ENCODE peak calls at places on chromosomes 3 and 15, in ten cellular contexts. One of them, this sample, is unnamed. For H3K9me3, the result is how much of the 10 kb centered on the place peaks cover.

GRCh38 chr15:91867581-91868026 is 14.1 kb downstream of the SLCO3A1 start:
- DNase-seq in WERI-Rb-1: no peak
- DNase-seq in A549: peak
- DNase-seq in sigmoid colon: peak
- DNase-seq in HCT116: peak
- DNase-seq in AG04450: peak
- DNase-seq in neuronal stem cell: no peak
- DNase-seq in heart left ventricle: peak
- DNase-seq in breast epithelium: peak
- DNase-seq in RWPE2: peak
- DNase-seq in this sample: peak

GRCh38 chr3:114624676-114625181 is 330.9 kb downstream of the TIGIT start:
- DNase-seq in WERI-Rb-1: no peak
- DNase-seq in A549: peak
- DNase-seq in sigmoid colon: peak
- DNase-seq in HCT116: peak
- DNase-seq in AG04450: peak
- DNase-seq in neuronal stem cell: no peak
- DNase-seq in heart left ventricle: peak
- DNase-seq in breast epithelium: peak
- DNase-seq in RWPE2: peak
- DNase-seq in this sample: peak

GRCh38 chr3:106540743-106541142 is 671.9 kb upstream of the CBLB start:
- DNase-seq in WERI-Rb-1: no peak
- DNase-seq in A549: no peak
- DNase-seq in sigmoid colon: no peak
- DNase-seq in HCT116: no peak
- DNase-seq in AG04450: no peak
- DNase-seq in neuronal stem cell: no peak
- DNase-seq in heart left ventricle: no peak
- DNase-seq in breast epithelium: no peak
- DNase-seq in RWPE2: no peak
- DNase-seq in this sample: no peak

GRCh38 chr3:160319322-160319721 is 79.7 kb downstream of the IFT80 start:
- DNase-seq in WERI-Rb-1: no peak
- DNase-seq in A549: no peak
- DNase-seq in sigmoid colon: no peak
- DNase-seq in HCT116: no peak
- DNase-seq in AG04450: no peak
- DNase-seq in neuronal stem cell: no peak
- DNase-seq in heart left ventricle: no peak
- DNase-seq in breast epithelium: no peak
- DNase-seq in RWPE2: no peak
- DNase-seq in this sample: no peak

GRCh38 chr3:134445631-134446030 is 40.2 kb downstream of the ANAPC13 start:
- DNase-seq in WERI-Rb-1: no peak
- DNase-seq in A549: no peak
- DNase-seq in sigmoid colon: no peak
- DNase-seq in HCT116: no peak
- DNase-seq in AG04450: no peak
- DNase-seq in neuronal stem cell: no peak
- DNase-seq in heart left ventricle: peak
- DNase-seq in breast epithelium: no peak
- DNase-seq in RWPE2: no peak
- DNase-seq in this sample: peak

GRCh38 chr3:47034868-47035489 is 55.5 kb downstream of the NBEAL2 start:
- DNase-seq in WERI-Rb-1: no peak
- DNase-seq in A549: no peak
- DNase-seq in sigmoid colon: no peak
- DNase-seq in HCT116: no peak
- DNase-seq in AG04450: no peak
- DNase-seq in neuronal stem cell: no peak
- DNase-seq in heart left ventricle: no peak
- DNase-seq in breast epithelium: no peak
- DNase-seq in RWPE2: no peak
- DNase-seq in this sample: peak

GRCh38 chr3:160115387-160115786 is 109.8 kb upstream of the C3orf80 start:
- DNase-seq in WERI-Rb-1: no peak
- DNase-seq in A549: no peak
- DNase-seq in sigmoid colon: no peak
- DNase-seq in HCT116: no peak
- DNase-seq in AG04450: no peak
- DNase-seq in neuronal stem cell: no peak
- DNase-seq in heart left ventricle: no peak
- DNase-seq in breast epithelium: no peak
- DNase-seq in RWPE2: no peak
- DNase-seq in this sample: no peak

GRCh38 chr3:177679568-177680441 is 482.5 kb upstream of the TBL1XR1 start:
- DNase-seq in WERI-Rb-1: no peak
- DNase-seq in A549: no peak
- DNase-seq in sigmoid colon: no peak
- DNase-seq in HCT116: no peak
- DNase-seq in AG04450: no peak
- DNase-seq in neuronal stem cell: no peak
- DNase-seq in heart left ventricle: no peak
- DNase-seq in breast epithelium: no peak
- DNase-seq in RWPE2: no peak
- DNase-seq in this sample: no peak

GRCh38 chr3:111311709-111312235 is 230.2 kb upstream of the CD96 start:
- DNase-seq in WERI-Rb-1: no peak
- DNase-seq in A549: no peak
- DNase-seq in sigmoid colon: no peak
- DNase-seq in HCT116: no peak
- DNase-seq in AG04450: no peak
- DNase-seq in neuronal stem cell: no peak
- DNase-seq in heart left ventricle: no peak
- DNase-seq in breast epithelium: no peak
- DNase-seq in RWPE2: no peak
- DNase-seq in this sample: no peak

GRCh38 chr15:32060706-32061105 is 30.4 kb downstream of the CHRNA7 start:
- DNase-seq in WERI-Rb-1: no peak
- DNase-seq in A549: no peak
- DNase-seq in sigmoid colon: no peak
- DNase-seq in HCT116: no peak
- DNase-seq in AG04450: no peak
- DNase-seq in neuronal stem cell: no peak
- DNase-seq in heart left ventricle: no peak
- DNase-seq in breast epithelium: no peak
- DNase-seq in RWPE2: no peak
- DNase-seq in this sample: no peak

DNA sequence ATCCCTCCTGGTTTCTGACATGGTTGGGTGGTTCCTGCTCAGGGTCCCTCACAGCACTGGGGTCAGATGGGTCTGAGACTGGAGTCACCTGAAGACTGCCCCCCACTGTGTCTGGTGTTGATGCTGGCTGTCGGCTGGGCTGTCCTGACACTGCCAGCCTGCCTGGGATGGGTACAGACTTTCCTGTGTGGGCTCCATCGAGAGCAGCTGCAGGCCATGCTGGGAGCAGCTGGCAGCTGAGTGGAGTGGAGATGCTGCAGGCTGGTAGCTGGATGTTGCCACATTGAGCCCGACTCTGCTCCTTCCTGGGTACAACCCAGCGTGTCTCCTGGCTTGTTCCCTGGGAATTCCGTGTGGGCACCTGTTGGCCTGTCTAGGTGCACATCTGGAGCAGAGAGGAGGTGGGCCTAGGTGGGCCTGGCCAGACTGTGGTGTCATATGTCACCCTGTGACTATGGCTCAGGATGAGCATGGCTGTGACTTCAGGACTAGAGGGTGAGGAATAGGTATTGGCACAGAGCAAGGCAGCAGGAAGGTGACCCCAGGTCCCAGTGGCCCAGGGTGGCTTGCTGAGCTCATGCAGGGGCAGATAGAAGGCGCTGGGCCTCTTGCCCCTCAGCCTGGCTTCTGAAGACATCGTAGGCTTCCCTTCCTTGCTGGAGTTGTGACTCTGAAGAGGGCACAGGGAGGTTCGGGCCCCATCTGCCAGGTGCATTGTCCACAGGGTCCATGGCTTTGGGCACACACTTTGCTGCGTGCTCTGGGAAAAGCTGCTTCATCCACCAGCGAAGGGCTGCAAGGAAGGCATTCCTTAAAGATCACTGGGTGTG is 40.0 kb upstream of the PRR23E start:
- DNase-seq in WERI-Rb-1: no peak
- DNase-seq in A549: no peak
- DNase-seq in sigmoid colon: peak
- DNase-seq in HCT116: no peak
- DNase-seq in AG04450: no peak
- DNase-seq in neuronal stem cell: no peak
- DNase-seq in heart left ventricle: no peak
- DNase-seq in breast epithelium: no peak
- DNase-seq in RWPE2: no peak
- DNase-seq in this sample: no peak
- H3K9me3 ChIP-seq in WERI-Rb-1: under half
- H3K9me3 ChIP-seq in A549: under half
- H3K9me3 ChIP-seq in sigmoid colon: under half
- H3K9me3 ChIP-seq in HCT116: under half
- H3K9me3 ChIP-seq in AG04450: under half
- H3K9me3 ChIP-seq in neuronal stem cell: under half
- H3K9me3 ChIP-seq in heart left ventricle: under half
- H3K9me3 ChIP-seq in breast epithelium: under half
- H3K9me3 ChIP-seq in RWPE2: under half
- H3K9me3 ChIP-seq in this sample: under half

DNA sequence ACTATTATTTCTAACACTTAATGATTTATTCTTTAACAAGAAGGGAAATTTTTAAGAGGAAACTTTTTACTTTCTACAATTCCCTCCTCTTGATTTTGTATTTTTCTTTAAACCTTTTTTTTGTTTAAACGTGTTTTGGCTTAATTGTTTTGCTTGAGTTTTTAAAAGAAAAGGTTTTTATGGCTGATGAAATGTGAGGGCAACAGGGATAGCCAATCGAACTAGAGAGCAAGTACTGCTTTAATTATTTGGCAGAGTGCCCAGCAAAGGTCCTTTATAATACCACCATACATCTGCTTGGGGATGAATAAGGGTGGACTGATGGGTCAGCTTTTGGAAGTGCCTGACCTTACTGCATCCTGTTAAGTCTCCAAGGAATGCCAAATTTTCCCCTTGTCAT is 19.6 kb upstream of the MTHFS start:
- DNase-seq in WERI-Rb-1: no peak
- DNase-seq in A549: no peak
- DNase-seq in sigmoid colon: no peak
- DNase-seq in HCT116: no peak
- DNase-seq in AG04450: no peak
- DNase-seq in neuronal stem cell: no peak
- DNase-seq in heart left ventricle: no peak
- DNase-seq in breast epithelium: no peak
- DNase-seq in RWPE2: no peak
- DNase-seq in this sample: no peak
- H3K9me3 ChIP-seq in WERI-Rb-1: under half
- H3K9me3 ChIP-seq in A549: half or more
- H3K9me3 ChIP-seq in sigmoid colon: under half
- H3K9me3 ChIP-seq in HCT116: under half
- H3K9me3 ChIP-seq in AG04450: under half
- H3K9me3 ChIP-seq in neuronal stem cell: half or more
- H3K9me3 ChIP-seq in heart left ventricle: under half
- H3K9me3 ChIP-seq in breast epithelium: half or more
- H3K9me3 ChIP-seq in RWPE2: half or more
- H3K9me3 ChIP-seq in this sample: under half

DNA sequence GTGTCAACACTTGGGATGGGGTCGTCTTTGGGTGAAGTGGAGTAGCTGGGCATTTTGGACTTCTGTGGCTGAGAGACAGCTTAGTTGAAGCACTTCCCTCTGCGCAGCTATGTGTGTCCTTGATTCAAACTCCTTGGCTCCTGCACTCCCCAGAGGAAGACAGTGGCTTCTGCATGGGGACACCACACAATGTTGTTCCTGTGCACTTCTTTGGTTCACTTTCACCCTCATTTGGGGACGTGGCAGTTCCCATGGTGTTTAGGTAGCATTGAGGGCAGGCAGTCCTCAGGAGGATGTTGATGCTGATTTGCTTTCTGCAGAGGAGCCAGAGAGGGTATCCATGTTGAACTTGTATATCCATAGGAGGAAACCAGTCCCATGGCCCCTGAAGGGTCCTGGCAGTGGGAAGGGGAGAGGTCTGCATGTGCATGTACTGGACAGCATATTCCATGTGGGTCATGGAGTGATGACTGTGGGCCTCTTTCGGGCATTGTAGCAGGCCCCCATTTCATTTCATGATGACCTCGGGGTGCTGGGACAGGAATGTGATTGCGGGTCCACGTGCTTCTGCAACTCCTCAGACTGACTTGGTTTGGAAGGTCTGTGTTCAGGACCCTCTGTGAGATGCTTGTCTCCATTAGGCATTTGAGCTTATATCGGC is 135.4 kb downstream of the SNRPN start:
- DNase-seq in WERI-Rb-1: no peak
- DNase-seq in A549: no peak
- DNase-seq in sigmoid colon: no peak
- DNase-seq in HCT116: no peak
- DNase-seq in AG04450: no peak
- DNase-seq in neuronal stem cell: no peak
- DNase-seq in heart left ventricle: no peak
- DNase-seq in breast epithelium: no peak
- DNase-seq in RWPE2: peak
- DNase-seq in this sample: no peak
- H3K9me3 ChIP-seq in WERI-Rb-1: under half
- H3K9me3 ChIP-seq in A549: under half
- H3K9me3 ChIP-seq in sigmoid colon: half or more
- H3K9me3 ChIP-seq in HCT116: under half
- H3K9me3 ChIP-seq in AG04450: half or more
- H3K9me3 ChIP-seq in neuronal stem cell: half or more
- H3K9me3 ChIP-seq in heart left ventricle: under half
- H3K9me3 ChIP-seq in breast epithelium: half or more
- H3K9me3 ChIP-seq in RWPE2: under half
- H3K9me3 ChIP-seq in this sample: under half

GRCh38 chr3:32255345-32255744 is 16.9 kb downstream of the CMTM8 start:
- DNase-seq in WERI-Rb-1: no peak
- DNase-seq in A549: no peak
- DNase-seq in sigmoid colon: no peak
- DNase-seq in HCT116: no peak
- DNase-seq in AG04450: no peak
- DNase-seq in neuronal stem cell: no peak
- DNase-seq in heart left ventricle: no peak
- DNase-seq in breast epithelium: no peak
- DNase-seq in RWPE2: no peak
- DNase-seq in this sample: no peak
- H3K9me3 ChIP-seq in WERI-Rb-1: under half
- H3K9me3 ChIP-seq in A549: under half
- H3K9me3 ChIP-seq in sigmoid colon: under half
- H3K9me3 ChIP-seq in HCT116: under half
- H3K9me3 ChIP-seq in AG04450: under half
- H3K9me3 ChIP-seq in neuronal stem cell: under half
- H3K9me3 ChIP-seq in heart left ventricle: under half
- H3K9me3 ChIP-seq in breast epithelium: under half
- H3K9me3 ChIP-seq in RWPE2: under half
- H3K9me3 ChIP-seq in this sample: under half

This sample was measured in testis.